ENCODE peak calls at places on chromosomes 2 and 18, in ten cellular contexts. G is stomach; X is GM12865; Y is epithelial cell of esophagus; S is WTC11; K is lung; J is CD4-positive, alpha-beta T cell; D is A549; P is foreskin fibroblast; W is dorsolateral prefrontal cortex. N is an unnamed sample.

GRCh38 chr18:62420513-62421209 is 95.6 kb downstream of the TNFRSF11A start:
- DNase-seq in W (no peak), Y (peak; percentile 72), P (peak; percentile 28), G (peak; percentile 36), K (no peak), S (no peak), J (peak; percentile 71), D (peak; percentile 69), X (peak; percentile 81), N (no peak)

GRCh38 chr2:38549851-38550250 is 52.9 kb downstream of the HNRNPLL start:
- DNase-seq in P (no peak), J (no peak), G (no peak), W (no peak), X (no peak), S (no peak), K (no peak), Y (peak; percentile 23), D (no peak), N (no peak)

GRCh38 chr2:67067656-67068055 is 329.5 kb upstream of the ETAA1 start:
- DNase-seq in S (no peak), K (no peak), G (no peak), Y (no peak), D (no peak), J (no peak), P (no peak), W (no peak), X (no peak), N (no peak)

GRCh38 chr2:127048618-127048935 is 58.4 kb downstream of the BIN1 start:
- DNase-seq in K (no peak), Y (no peak), W (no peak), D (no peak), J (no peak), X (no peak), S (no peak), P (no peak), G (peak; percentile 10), N (no peak)

GRCh38 chr2:62794791-62795190 is 89.3 kb downstream of the EHBP1 start:
- DNase-seq in D (no peak), J (no peak), P (no peak), X (no peak), Y (peak; percentile 76), S (no peak), G (no peak), W (no peak), K (no peak), N (no peak)

GRCh38 chr18:44682181-44682870 is 1.6 kb downstream of the SETBP1 start:
- DNase-seq in J (no peak), W (no peak), D (no peak), Y (peak; percentile 44), G (no peak), P (no peak), K (no peak), S (peak; percentile 53), X (peak; percentile 31), N (peak; percentile 68)

GRCh38 chr2:69642709-69643601 is 584 bp downstream of the AAK1 start:
- DNase-seq in X (peak; percentile 78), W (peak; percentile 60), D (peak; percentile 58), S (peak; percentile 69), G (no peak), Y (peak; percentile 77), K (peak; percentile 58), P (peak; percentile 80), J (peak; percentile 67), N (peak; percentile 75)

GRCh38 chr2:47038656-47039501 is 116.2 kb downstream of the STPG4 start:
- DNase-seq in K (no peak), G (no peak), W (no peak), J (no peak), Y (peak; percentile 33), D (no peak), P (no peak), X (peak; percentile 14), S (no peak), N (no peak)

GRCh38 chr18:67265464-67266245 is 250.9 kb downstream of the DSEL start:
- DNase-seq in K (no peak), Y (peak; percentile 38), X (no peak), P (peak; percentile 54), G (no peak), S (no peak), W (no peak), J (no peak), D (no peak), N (no peak)

GRCh38 chr2:239312081-239312501 is 88.7 kb downstream of the HDAC4 start:
- DNase-seq in J (no peak), W (no peak), Y (no peak), X (no peak), S (no peak), D (no peak), P (no peak), G (peak; percentile 20), K (no peak), N (no peak)

GRCh38 chr2:239445771-239446524 is 45.1 kb upstream of the HDAC4 start:
- DNase-seq in Y (no peak), G (no peak), W (no peak), K (peak; percentile 27), D (no peak), J (no peak), P (no peak), X (no peak), S (no peak), N (no peak)

GRCh38 chr2:169772651-169773050 is 26.0 kb upstream of the SSB start:
- DNase-seq in G (no peak), W (no peak), P (no peak), X (no peak), D (no peak), J (no peak), Y (no peak), K (no peak), S (no peak), N (no peak)
- TF ChIP-seq CTCF in G (no peak), W (no peak), P (no peak), X (no peak), D (no peak), J (no peak), Y (no peak), K (no peak), S (no peak), N (no peak)

GRCh38 chr18:22525313-22525712 is 107.6 kb upstream of the CTAGE1 start:
- DNase-seq in G (no peak), J (no peak), Y (no peak), P (no peak), D (no peak), K (no peak), S (no peak), W (no peak), X (no peak), N (no peak)
- TF ChIP-seq CTCF in G (no peak), J (no peak), Y (no peak), P (no peak), D (no peak), K (no peak), S (no peak), W (no peak), X (no peak), N (no peak)

DNA sequence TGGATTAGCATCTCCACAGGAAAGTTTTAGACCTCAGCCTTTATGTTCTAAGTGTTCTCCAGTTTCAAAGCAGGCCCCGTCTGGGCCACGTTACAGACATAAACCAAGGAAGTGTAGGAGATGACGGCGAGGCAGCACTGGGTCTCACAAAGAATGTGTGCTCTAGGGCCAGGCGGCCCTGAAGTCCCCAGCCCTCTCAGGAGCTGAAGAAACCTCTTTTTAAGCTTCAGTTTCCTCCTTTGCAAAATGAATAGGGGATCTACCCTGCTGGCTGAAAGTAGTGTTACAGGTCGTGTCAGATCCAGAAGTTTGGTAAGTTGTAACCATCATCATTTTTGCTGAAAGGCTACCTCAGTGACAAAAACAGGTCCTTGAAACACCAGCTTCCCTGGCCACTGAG is 81.7 kb downstream of the SPRED2 start:
- DNase-seq in D (peak; percentile 61), X (peak; percentile 58), P (no peak), Y (no peak), S (peak; percentile 25), G (no peak), W (no peak), J (no peak), K (no peak), N (peak; percentile 76)
- TF ChIP-seq CTCF in D (no peak), X (peak; percentile 44), P (peak; percentile 23), Y (peak; percentile 44), S (no peak), G (no peak), W (no peak), J (no peak), K (no peak), N (peak; percentile 51)

GRCh38 chr18:58231930-58232329 is 187.9 kb downstream of the NEDD4L start:
- DNase-seq in P (no peak), X (no peak), K (no peak), G (peak; percentile 46), S (no peak), W (no peak), D (peak; percentile 19), J (no peak), Y (peak; percentile 64), N (no peak)
- TF ChIP-seq CTCF in P (peak; percentile 32), X (peak; percentile 22), K (no peak), G (peak; percentile 42), S (no peak), W (no peak), D (peak; percentile 35), J (no peak), Y (peak; percentile 64), N (peak; percentile 63)

GRCh38 chr2:237473474-237474453 is 13.3 kb upstream of the MLPH start:
- DNase-seq in S (no peak), K (peak; percentile 81), J (no peak), W (peak; percentile 56), G (no peak), Y (no peak), P (no peak), D (no peak), X (no peak), N (no peak)

GRCh38 chr2:237474511-237474911 is 12.5 kb upstream of the MLPH start:
- DNase-seq in K (no peak), D (no peak), P (no peak), X (no peak), J (no peak), Y (no peak), W (no peak), G (no peak), S (no peak), N (no peak)

GRCh38 chr2:237474931-237475703 is 11.9 kb upstream of the MLPH start:
- DNase-seq in J (peak; percentile 57), W (peak; percentile 84), K (peak; percentile 84), G (peak; percentile 88), P (peak; percentile 71), X (peak; percentile 74), Y (peak; percentile 58), S (peak; percentile 88), D (peak; percentile 71), N (peak; percentile 91)

GRCh38 chr2:237478095-237478494 is 9.0 kb upstream of the MLPH start:
- DNase-seq in X (no peak), G (no peak), Y (no peak), P (no peak), K (no peak), J (no peak), W (no peak), S (no peak), D (no peak), N (no peak)

GRCh38 chr2:237475704-237476107 is 11.3 kb upstream of the MLPH start:
- DNase-seq in Y (peak; percentile 70), D (peak; percentile 65), G (no peak), P (no peak), S (no peak), W (no peak), K (peak; percentile 78), X (no peak), J (no peak), N (no peak)
- TF ChIP-seq CTCF in Y (no peak), D (no peak), G (peak; percentile 8), P (no peak), S (peak; percentile 4), W (peak; percentile 4), K (no peak), X (no peak), J (peak; percentile 55), N (peak; percentile 23)